ENCODE peak calls at places on chromosomes 7 and 10, in seven cellular contexts. N is GM04504; R is naive thymus-derived CD4-positive, alpha-beta T cell; K is spleen; P is NCI-H460; W is GM12891; V is astrocyte of the spinal cord. S is an unnamed sample.

GRCh38 chr7:47580811-47581331 is 1.0 kb downstream of the TNS3 start:
- DNase-seq in N (no peak), R (no peak), K (no peak), P (no peak), W (no peak), V (no peak), S (peak)

GRCh38 chr7:26891400-26892355 is 27.3 kb upstream of the SKAP2 start:
- DNase-seq in N (no peak), R (no peak), K (no peak), P (no peak), W (no peak), V (peak), S (no peak)

GRCh38 chr10:95741807-95742528 is 14.0 kb upstream of the ENTPD1 start:
- DNase-seq in N (no peak), R (no peak), K (no peak), P (no peak), W (no peak), V (peak), S (no peak)

GRCh38 chr10:23173549-23174074 is 18.5 kb upstream of the PTF1A start:
- DNase-seq in N (no peak), R (no peak), K (no peak), P (no peak), W (no peak), V (no peak), S (no peak)

GRCh38 chr10:69491611-69492010 is 40.3 kb downstream of the TSPAN15 start:
- DNase-seq in N (no peak), R (no peak), K (peak), P (no peak), W (no peak), V (no peak), S (no peak)

GRCh38 chr10:95503526-95503925 is 57.6 kb downstream of the SORBS1 start:
- DNase-seq in N (no peak), R (no peak), K (no peak), P (no peak), W (no peak), V (no peak), S (no peak)

GRCh38 chr7:77697535-77697831 is 1.2 kb downstream of the RSBN1L start:
- DNase-seq in N (no peak), R (no peak), K (peak), P (no peak), W (no peak), V (no peak), S (no peak)

GRCh38 chr7:70190266-70190665 is 592.0 kb downstream of the AUTS2 start:
- DNase-seq in N (no peak), R (no peak), K (no peak), P (no peak), W (no peak), V (no peak), S (no peak)

GRCh38 chr10:90614631-90615030 is 243.2 kb downstream of the HTR7 start:
- DNase-seq in N (no peak), R (no peak), K (no peak), P (no peak), W (no peak), V (no peak), S (no peak)

GRCh38 chr7:107982918-107983389 is 20.0 kb downstream of the LAMB1 start:
- DNase-seq in N (peak), R (no peak), K (no peak), P (no peak), W (no peak), V (peak), S (peak)

GRCh38 chr10:62399211-62399610 is 25.0 kb downstream of the ZNF365 start:
- DNase-seq in N (no peak), R (no peak), K (no peak), P (no peak), W (no peak), V (peak), S (no peak)

GRCh38 chr10:91925022-91925320 is 1.4 kb downstream of the BTAF1 start:
- DNase-seq in N (no peak), R (no peak), K (no peak), P (no peak), W (no peak), V (no peak), S (no peak)

GRCh38 chr7:4470246-4470645 is 211.8 kb upstream of the FOXK1 start:
- DNase-seq in N (no peak), R (no peak), K (no peak), P (peak), W (no peak), V (no peak), S (no peak)

GRCh38 chr7:153188161-153188560 is 428.6 kb downstream of the ACTR3B start:
- DNase-seq in N (no peak), R (no peak), K (no peak), P (no peak), W (no peak), V (no peak), S (no peak)

GRCh38 chr10:71086439-71087080 is 125.8 kb upstream of the UNC5B start:
- DNase-seq in N (no peak), R (no peak), K (peak), P (no peak), W (no peak), V (no peak), S (no peak)

GRCh38 chr10:55627526-55628170 is 733.4 kb downstream of the ZWINT start:
- DNase-seq in N (no peak), R (no peak), K (no peak), P (no peak), W (no peak), V (peak), S (no peak)

GRCh38 chr10:11678074-11678793 is 63.9 kb upstream of the ECHDC3 start:
- DNase-seq in N (peak), R (no peak), K (peak), P (no peak), W (no peak), V (no peak), S (peak)

GRCh38 chr10:70905071-70906021 is 17.0 kb upstream of the PCBD1 start:
- DNase-seq in N (no peak), R (no peak), K (peak), P (no peak), W (no peak), V (no peak), S (no peak)

GRCh38 chr10:91607661-91608442 is 25.0 kb downstream of the PPP1R3C start:
- DNase-seq in N (no peak), R (no peak), K (no peak), P (no peak), W (no peak), V (peak), S (no peak)

GRCh38 chr10:93757136-93757535 is 600 bp upstream of the LGI1 start:
- DNase-seq in N (no peak), R (no peak), K (no peak), P (no peak), W (no peak), V (peak), S (no peak)

GRCh38 chr10:78976825-78977760 is 91.7 kb upstream of the ZMIZ1 start:
- DNase-seq in N (no peak), R (no peak), K (no peak), P (no peak), W (no peak), V (no peak), S (no peak)

GRCh38 chr7:76191783-76192240 is 9.9 kb upstream of the SRRM3 start:
- DNase-seq in N (no peak), R (no peak), K (no peak), P (no peak), W (no peak), V (peak), S (peak)

GRCh38 chr7:44305564-44306507 is 19.6 kb downstream of the CAMK2B start:
- DNase-seq in N (no peak), R (no peak), K (peak), P (no peak), W (no peak), V (no peak), S (no peak)

GRCh38 chr10:34696423-34696822 is 118.7 kb downstream of the PARD3 start:
- DNase-seq in N (no peak), R (no peak), K (no peak), P (no peak), W (no peak), V (peak), S (no peak)

GRCh38 chr7:106031271-106032029 is 68.4 kb downstream of the CDHR3 start:
- DNase-seq in N (no peak), R (peak), K (no peak), P (no peak), W (no peak), V (no peak), S (no peak)

GRCh38 chr10:17673517-17674051 is 29.6 kb downstream of the STAM start:
- DNase-seq in N (peak), R (no peak), K (no peak), P (peak), W (no peak), V (peak), S (no peak)

GRCh38 chr10:13739178-13739577 is 152.4 kb downstream of the PRPF18 start:
- DNase-seq in N (no peak), R (no peak), K (no peak), P (no peak), W (no peak), V (no peak), S (no peak)

GRCh38 chr10:122303271-122304053 is 32.4 kb downstream of the BTBD16 start:
- DNase-seq in N (no peak), R (no peak), K (no peak), P (no peak), W (no peak), V (no peak), S (no peak)

GRCh38 chr10:4851846-4852245 is 25.8 kb downstream of the AKR1E2 start:
- DNase-seq in N (no peak), R (no peak), K (no peak), P (no peak), W (no peak), V (no peak), S (no peak)

GRCh38 chr7:70775570-70776156 is 356.3 kb upstream of the GALNT17 start:
- DNase-seq in N (no peak), R (no peak), K (no peak), P (no peak), W (no peak), V (peak), S (peak)

GRCh38 chr10:48491422-48492139 is 113.3 kb downstream of the ARHGAP22 start:
- DNase-seq in N (no peak), R (no peak), K (no peak), P (no peak), W (no peak), V (no peak), S (no peak)